ENCODE peak calls at places on chromosomes 1 and 21, in seven cellular contexts. V is activated T-helper 1 cell treated with anti-CD3 and anti-CD28 coated beads, Interleukin-2, amount 50 U/mL, for 16 hours; I is PC-3; G is effector memory CD8-positive, alpha-beta T cell; O is skeletal muscle cell; T is head of caudate nucleus; W is NCI-H1417. C is an unnamed sample.

GRCh38 chr1:101137144-101138126 is 99.4 kb upstream of the S1PR1 start:
- DNase-seq in V (no peak), W (no peak), I (no peak), G (no peak), O (peak; percentile 48), T (no peak), C (peak; percentile 68)

GRCh38 chr1:206469411-206469932 is 804 bp upstream of the IKBKE start:
- DNase-seq in O (no peak), W (no peak), I (peak; percentile 68), T (no peak), G (no peak), V (no peak), C (no peak)

GRCh38 chr1:1255627-1256026 is 9.1 kb upstream of the C1QTNF12 start:
- DNase-seq in W (no peak), G (no peak), V (no peak), I (no peak), T (no peak), O (no peak), C (no peak)

GRCh38 chr1:175524003-175524402 is 219.4 kb downstream of the TNR start:
- DNase-seq in V (no peak), O (no peak), W (no peak), G (no peak), T (no peak), I (no peak), C (no peak)

GRCh38 chr1:25562101-25562927 is 18.9 kb downstream of the LDLRAP1 start:
- DNase-seq in T (no peak), V (peak; percentile 56), W (peak; percentile 48), G (peak; percentile 84), I (no peak), O (no peak), C (peak; percentile 48)

GRCh38 chr1:147640553-147641165 is 29.7 kb downstream of the ACP6 start:
- DNase-seq in V (peak; percentile 69), W (peak; percentile 74), G (peak; percentile 71), O (peak; percentile 32), I (peak; percentile 93), T (peak; percentile 25), C (peak; percentile 78)

GRCh38 chr1:37553927-37554808 is at the start of gene SNIP1:
- DNase-seq in G (peak; percentile 91), W (peak; percentile 94), O (peak; percentile 62), I (peak; percentile 94), T (peak; percentile 91), V (peak; percentile 85), C (peak; percentile 92)

GRCh38 chr1:113675299-113675698 is 84.0 kb downstream of the PHTF1 start:
- DNase-seq in W (peak; percentile 9), T (no peak), I (peak; percentile 66), V (no peak), G (no peak), O (no peak), C (no peak)

GRCh38 chr21:38988211-38989096 is 182.7 kb downstream of the ETS2 start:
- DNase-seq in O (no peak), V (no peak), I (no peak), G (no peak), W (peak; percentile 48), T (no peak), C (no peak)

GRCh38 chr1:223095870-223096269 is 47.2 kb downstream of the TLR5 start:
- DNase-seq in I (no peak), G (no peak), T (no peak), V (no peak), O (no peak), W (no peak), C (no peak)

GRCh38 chr1:166273618-166274017 is 106.8 kb upstream of the FAM78B start:
- DNase-seq in O (no peak), V (no peak), W (no peak), I (no peak), G (no peak), T (no peak), C (no peak)

GRCh38 chr21:37530901-37531351 is 164.4 kb downstream of the DYRK1A start:
- DNase-seq in T (no peak), O (no peak), G (no peak), V (no peak), W (no peak), I (no peak), C (no peak)

GRCh38 chr1:54125671-54126070 is 27.1 kb downstream of the CDCP2 start:
- DNase-seq in G (no peak), T (no peak), O (peak; percentile 13), V (no peak), W (peak; percentile 5), I (peak; percentile 21), C (no peak)

GRCh38 chr1:232059726-232060360 is 433.3 kb downstream of the DISC1 start:
- DNase-seq in I (no peak), T (no peak), G (no peak), W (peak; percentile 47), V (no peak), O (no peak), C (no peak)

GRCh38 chr1:204220217-204220616 is 6.4 kb upstream of the GOLT1A start:
- DNase-seq in O (no peak), G (no peak), T (no peak), V (no peak), I (no peak), W (no peak), C (no peak)

GRCh38 chr1:63643926-63644325 is 50.7 kb downstream of the PGM1 start:
- DNase-seq in O (no peak), V (no peak), G (no peak), W (peak; percentile 40), T (no peak), I (no peak), C (no peak)

GRCh38 chr21:38041493-38041892 is 125.2 kb upstream of the KCNJ6 start:
- DNase-seq in W (no peak), I (no peak), T (no peak), V (no peak), G (no peak), O (no peak), C (no peak)

GRCh38 chr1:157105298-157105987 is 5.8 kb upstream of the ETV3L start:
- DNase-seq in T (no peak), W (no peak), I (no peak), O (no peak), V (no peak), G (no peak), C (no peak)

C was measured in Kasumi-1.